ENCODE peak calls at places on chromosomes 13 and 19, in nine cellular contexts. C is astrocyte of the cerebellum; M is AG04449; X is endothelial cell; O is stimulated activated naive CD4-positive, alpha-beta T cell; E is activated naive CD4-positive, alpha-beta T cell; F is activated T-cell treated with anti-CD3 and anti-CD28 coated beads for 1 hour; T is SW480; N is GM20000. A is an unnamed sample.
A peak's percentile ranks its signal among the peaks of the same experiment; 100 is the strongest.

GRCh38 chr19:31152906-31153305 is 196.3 kb downstream of the TSHZ3 start:
- DNase-seq in O (no peak), N (no peak), X (no peak), C (no peak), E (no peak), T (no peak), F (no peak), M (no peak), A (no peak)

GRCh38 chr13:29901714-29902631 is 51.6 kb upstream of the UBL3 start:
- DNase-seq in M (peak; percentile 79), T (peak; percentile 84), X (no peak), F (no peak), E (no peak), O (no peak), N (no peak), C (peak; percentile 96), A (peak; percentile 93)

GRCh38 chr13:113291997-113292862 is 4.8 kb upstream of the LAMP1 start:
- DNase-seq in O (peak; percentile 10), X (peak; percentile 25), N (no peak), M (no peak), E (no peak), F (peak; percentile 5), C (no peak), T (peak; percentile 69), A (peak; percentile 20)

GRCh38 chr13:26476744-26477129 is 80.7 kb upstream of the WASF3 start:
- DNase-seq in M (no peak), X (no peak), T (no peak), O (no peak), F (no peak), E (no peak), C (no peak), N (no peak), A (no peak)

GRCh38 chr13:52695856-52696255 is 43.2 kb downstream of the SUGT1 start:
- DNase-seq in O (no peak), M (peak; percentile 21), F (no peak), E (no peak), N (peak; percentile 12), X (no peak), C (peak; percentile 1), T (peak; percentile 9), A (peak; percentile 28)

GRCh38 chr13:80757694-80758093 is 416.8 kb upstream of the SPRY2 start:
- DNase-seq in E (no peak), N (no peak), X (no peak), F (no peak), C (no peak), M (no peak), T (no peak), O (no peak), A (no peak)

GRCh38 chr13:113907637-113908617 is 44.1 kb upstream of the GAS6 start:
- DNase-seq in C (peak; percentile 52), O (no peak), T (peak; percentile 32), M (peak; percentile 77), F (no peak), X (no peak), E (no peak), N (no peak), A (peak; percentile 81)

GRCh38 chr19:12783849-12784393 is 7.4 kb upstream of the JUNB start:
- DNase-seq in X (no peak), M (no peak), F (no peak), N (no peak), E (no peak), T (no peak), C (no peak), O (no peak), A (peak; percentile 44)

GRCh38 chr19:16649734-16650133 is 10.2 kb downstream of the SMIM7 start:
- DNase-seq in F (no peak), E (no peak), C (no peak), M (no peak), O (no peak), N (no peak), X (no peak), T (no peak), A (no peak)

GRCh38 chr19:604355-604754 is 14.7 kb downstream of the HCN2 start:
- DNase-seq in C (no peak), M (no peak), F (no peak), X (no peak), E (peak; percentile 32), O (no peak), N (no peak), T (no peak), A (no peak)

GRCh38 chr19:10517760-10518443 is 655 bp upstream of the S1PR5 start:
- DNase-seq in X (no peak), M (no peak), F (no peak), E (no peak), N (no peak), T (peak; percentile 39), C (no peak), O (no peak), A (peak; percentile 23)

GRCh38 chr19:55212447-55212846 is 3.1 kb upstream of the PTPRH start:
- DNase-seq in T (peak; percentile 91), O (no peak), X (no peak), E (peak; percentile 21), F (peak; percentile 16), N (no peak), M (no peak), C (no peak), A (no peak)

GRCh38 chr13:105441406-105441805 is 1094.1 kb downstream of the EFNB2 start:
- DNase-seq in E (no peak), N (no peak), X (no peak), F (no peak), T (no peak), O (no peak), C (no peak), M (no peak), A (no peak)

GRCh38 chr19:53915000-53915399 is 5.9 kb downstream of the CACNG7 start:
- DNase-seq in X (no peak), T (no peak), E (no peak), N (no peak), O (no peak), C (no peak), M (no peak), F (no peak), A (no peak)

GRCh38 chr13:35917252-35917941 is 213.8 kb downstream of the DCLK1 start:
- DNase-seq in N (no peak), C (no peak), F (no peak), M (no peak), E (no peak), X (no peak), O (no peak), T (no peak), A (peak; percentile 75)

GRCh38 chr13:91242652-91243051 is 104.8 kb upstream of the MIR17HG start:
- DNase-seq in X (no peak), E (no peak), N (no peak), T (no peak), F (no peak), O (no peak), M (no peak), C (peak; percentile 63), A (peak; percentile 72)

GRCh38 chr13:106369858-106370257 is 165.6 kb downstream of the EFNB2 start:
- DNase-seq in M (no peak), N (no peak), X (no peak), T (no peak), O (no peak), C (no peak), F (no peak), E (no peak), A (no peak)

GRCh38 chr19:23971598-23971997 is 56.9 kb downstream of the ZNF726 start:
- DNase-seq in X (peak; percentile 5), M (no peak), E (no peak), C (no peak), T (no peak), O (no peak), N (no peak), F (no peak), A (peak; percentile 1)

GRCh38 chr19:16160445-16160942 is 12.8 kb downstream of the CIB3 start:
- DNase-seq in T (no peak), C (no peak), M (no peak), X (no peak), O (no peak), F (no peak), E (no peak), N (no peak), A (no peak)

GRCh38 chr19:19111138-19111835 is 27.0 kb downstream of the TMEM161A start:
- DNase-seq in N (no peak), T (no peak), E (no peak), F (no peak), X (no peak), M (no peak), O (no peak), C (no peak), A (no peak)

GRCh38 chr13:75101997-75102720 is 379.8 kb downstream of the TBC1D4 start:
- DNase-seq in T (no peak), C (no peak), F (no peak), O (no peak), E (no peak), X (no peak), N (no peak), M (no peak), A (peak; percentile 18)

GRCh38 chr19:4113398-4114088 is 10.4 kb downstream of the MAP2K2 start:
- DNase-seq in X (no peak), N (no peak), M (no peak), O (no peak), C (no peak), F (no peak), T (no peak), E (no peak), A (no peak)